ENCODE peak calls at places on chromosomes 12 and 14, in nine cellular contexts. One of them, this sample, is unnamed. For H3K4me1, the result is how much of the 10 kb centered on the place peaks cover.

GRCh38 chr14:99378782-99379214 is 101.9 kb downstream of the SETD3 start:
- DNase-seq in IMR-90: peak
- DNase-seq in Caco-2: no peak
- DNase-seq in stomach: no peak
- DNase-seq in thyroid gland: no peak
- DNase-seq in aorta: no peak
- DNase-seq in fibroblast of lung: peak
- DNase-seq in lower lobe of right lung: no peak
- DNase-seq in neural progenitor cell: no peak
- DNase-seq in this sample: no peak

GRCh38 chr14:103767306-103767894 is 51.8 kb downstream of the ZFYVE21 start:
- DNase-seq in lower lobe of right lung: no peak
- DNase-seq in stomach: no peak
- DNase-seq in fibroblast of lung: no peak
- DNase-seq in aorta: no peak
- DNase-seq in thyroid gland: no peak
- DNase-seq in Caco-2: no peak
- DNase-seq in neural progenitor cell: no peak
- DNase-seq in IMR-90: peak
- DNase-seq in this sample: no peak

GRCh38 chr12:62806893-62807292 is 128.1 kb downstream of the PPM1H start:
- DNase-seq in lower lobe of right lung: no peak
- DNase-seq in Caco-2: no peak
- DNase-seq in stomach: no peak
- DNase-seq in IMR-90: no peak
- DNase-seq in neural progenitor cell: no peak
- DNase-seq in aorta: no peak
- DNase-seq in fibroblast of lung: no peak
- DNase-seq in thyroid gland: no peak
- DNase-seq in this sample: no peak

GRCh38 chr12:5210179-5210917 is 166.7 kb downstream of the KCNA5 start:
- DNase-seq in fibroblast of lung: no peak
- DNase-seq in IMR-90: no peak
- DNase-seq in Caco-2: no peak
- DNase-seq in stomach: no peak
- DNase-seq in lower lobe of right lung: no peak
- DNase-seq in aorta: no peak
- DNase-seq in neural progenitor cell: no peak
- DNase-seq in thyroid gland: no peak
- DNase-seq in this sample: no peak

GRCh38 chr12:115898670-115899069 is 378.8 kb downstream of the MED13L start:
- DNase-seq in aorta: no peak
- DNase-seq in lower lobe of right lung: no peak
- DNase-seq in IMR-90: no peak
- DNase-seq in stomach: no peak
- DNase-seq in neural progenitor cell: no peak
- DNase-seq in Caco-2: peak
- DNase-seq in thyroid gland: no peak
- DNase-seq in fibroblast of lung: no peak
- DNase-seq in this sample: no peak

GRCh38 chr14:103126873-103127304 is 3.6 kb downstream of the TNFAIP2 start:
- DNase-seq in aorta: peak
- DNase-seq in thyroid gland: peak
- DNase-seq in stomach: peak
- DNase-seq in IMR-90: no peak
- DNase-seq in Caco-2: peak
- DNase-seq in neural progenitor cell: peak
- DNase-seq in lower lobe of right lung: peak
- DNase-seq in fibroblast of lung: no peak
- DNase-seq in this sample: no peak

GRCh38 chr14:49526101-49526500 is 60.1 kb downstream of the RPS29 start:
- DNase-seq in IMR-90: no peak
- DNase-seq in aorta: no peak
- DNase-seq in stomach: no peak
- DNase-seq in fibroblast of lung: no peak
- DNase-seq in thyroid gland: peak
- DNase-seq in Caco-2: no peak
- DNase-seq in lower lobe of right lung: no peak
- DNase-seq in neural progenitor cell: peak
- DNase-seq in this sample: no peak

GRCh38 chr12:18148961-18149360 is 59.0 kb upstream of the RERGL start:
- DNase-seq in thyroid gland: no peak
- DNase-seq in neural progenitor cell: no peak
- DNase-seq in aorta: no peak
- DNase-seq in stomach: no peak
- DNase-seq in fibroblast of lung: no peak
- DNase-seq in Caco-2: no peak
- DNase-seq in lower lobe of right lung: no peak
- DNase-seq in IMR-90: no peak
- DNase-seq in this sample: no peak

GRCh38 chr14:69848903-69849391 is 30.3 kb upstream of the SMOC1 start:
- DNase-seq in aorta: no peak
- DNase-seq in neural progenitor cell: no peak
- DNase-seq in IMR-90: no peak
- DNase-seq in Caco-2: no peak
- DNase-seq in stomach: no peak
- DNase-seq in fibroblast of lung: no peak
- DNase-seq in thyroid gland: no peak
- DNase-seq in lower lobe of right lung: no peak
- DNase-seq in this sample: no peak

GRCh38 chr12:121697093-121697698 is 15.4 kb upstream of the TMEM120B start:
- DNase-seq in fibroblast of lung: peak
- DNase-seq in Caco-2: peak
- DNase-seq in neural progenitor cell: peak
- DNase-seq in thyroid gland: no peak
- DNase-seq in lower lobe of right lung: no peak
- DNase-seq in IMR-90: peak
- DNase-seq in stomach: no peak
- DNase-seq in aorta: no peak
- DNase-seq in this sample: no peak

GRCh38 chr12:57096099-57096572 is 7.2 kb downstream of the NAB2 start:
- DNase-seq in lower lobe of right lung: no peak
- DNase-seq in thyroid gland: no peak
- DNase-seq in aorta: no peak
- DNase-seq in Caco-2: no peak
- DNase-seq in stomach: no peak
- DNase-seq in fibroblast of lung: no peak
- DNase-seq in IMR-90: no peak
- DNase-seq in neural progenitor cell: no peak
- DNase-seq in this sample: no peak

GRCh38 chr14:36520601-36521525 is 831 bp upstream of the NKX2-1 start:
- DNase-seq in aorta: no peak
- DNase-seq in IMR-90: peak
- DNase-seq in neural progenitor cell: peak
- DNase-seq in Caco-2: peak
- DNase-seq in lower lobe of right lung: peak
- DNase-seq in stomach: peak
- DNase-seq in thyroid gland: peak
- DNase-seq in fibroblast of lung: peak
- DNase-seq in this sample: no peak

GRCh38 chr12:26614217-26614616 is 218.8 kb downstream of the ITPR2 start:
- DNase-seq in IMR-90: peak
- DNase-seq in neural progenitor cell: peak
- DNase-seq in aorta: no peak
- DNase-seq in lower lobe of right lung: no peak
- DNase-seq in thyroid gland: peak
- DNase-seq in stomach: no peak
- DNase-seq in fibroblast of lung: peak
- DNase-seq in Caco-2: peak
- DNase-seq in this sample: no peak

GRCh38 chr12:104670439-104671406 is 214.0 kb downstream of the CHST11 start:
- DNase-seq in stomach: no peak
- DNase-seq in IMR-90: no peak
- DNase-seq in neural progenitor cell: no peak
- DNase-seq in fibroblast of lung: no peak
- DNase-seq in lower lobe of right lung: peak
- DNase-seq in aorta: peak
- DNase-seq in thyroid gland: peak
- DNase-seq in Caco-2: no peak
- DNase-seq in this sample: no peak

GRCh38 chr12:104668274-104668718 is 211.5 kb downstream of the CHST11 start:
- DNase-seq in lower lobe of right lung: peak
- DNase-seq in thyroid gland: peak
- DNase-seq in Caco-2: peak
- DNase-seq in stomach: no peak
- DNase-seq in fibroblast of lung: peak
- DNase-seq in neural progenitor cell: no peak
- DNase-seq in aorta: no peak
- DNase-seq in IMR-90: peak
- DNase-seq in this sample: no peak

GRCh38 chr12:104669851-104670337 is 213.1 kb downstream of the CHST11 start:
- DNase-seq in lower lobe of right lung: peak
- DNase-seq in neural progenitor cell: no peak
- DNase-seq in thyroid gland: peak
- DNase-seq in aorta: peak
- DNase-seq in fibroblast of lung: peak
- DNase-seq in stomach: peak
- DNase-seq in IMR-90: peak
- DNase-seq in Caco-2: no peak
- DNase-seq in this sample: peak

GRCh38 chr12:104667139-104667538 is 210.4 kb downstream of the CHST11 start:
- DNase-seq in stomach: no peak
- DNase-seq in fibroblast of lung: peak
- DNase-seq in thyroid gland: no peak
- DNase-seq in IMR-90: peak
- DNase-seq in aorta: no peak
- DNase-seq in Caco-2: no peak
- DNase-seq in neural progenitor cell: no peak
- DNase-seq in lower lobe of right lung: no peak
- DNase-seq in this sample: no peak

DNA sequence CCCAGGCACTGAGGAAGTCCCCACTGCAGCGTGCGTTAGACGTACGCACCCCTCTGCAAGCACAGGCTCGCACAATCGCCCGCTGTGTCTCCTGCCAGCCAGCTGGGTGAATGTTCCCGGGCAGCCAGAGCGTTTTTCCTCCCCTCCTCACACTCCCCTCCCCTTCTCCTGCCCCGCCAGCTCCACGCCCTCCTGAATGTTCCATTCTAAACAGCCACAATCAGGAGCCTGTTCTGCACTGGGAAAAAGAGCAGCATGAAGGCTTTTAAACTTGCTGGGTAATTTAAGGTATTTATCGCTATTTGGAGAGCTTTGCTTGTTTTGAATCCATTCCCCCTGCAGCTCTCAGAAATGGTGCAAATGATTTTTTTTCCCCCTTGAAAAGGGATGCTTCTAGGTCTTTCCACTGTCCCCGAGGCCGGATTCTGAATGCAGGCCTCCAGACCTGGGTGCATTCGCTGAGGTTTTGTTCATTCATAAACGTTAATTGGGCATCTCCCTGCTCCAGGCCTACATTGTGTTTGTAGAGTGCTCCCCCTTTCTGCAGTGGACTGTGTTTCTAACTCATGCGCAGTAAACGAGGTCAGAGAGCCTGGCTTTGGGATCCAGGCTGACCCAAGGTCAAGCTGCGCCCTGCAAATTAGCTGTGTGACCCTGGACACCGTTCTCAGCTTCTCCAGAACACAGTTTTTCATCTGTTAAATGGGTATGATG is 212.5 kb downstream of the CHST11 start:
- DNase-seq in aorta: peak
- DNase-seq in neural progenitor cell: peak
- DNase-seq in thyroid gland: peak
- DNase-seq in lower lobe of right lung: peak
- DNase-seq in Caco-2: no peak
- DNase-seq in fibroblast of lung: peak
- DNase-seq in stomach: peak
- DNase-seq in IMR-90: no peak
- DNase-seq in this sample: no peak
- H3K4me1 ChIP-seq in aorta: under half
- H3K4me1 ChIP-seq in neural progenitor cell: under half
- H3K4me1 ChIP-seq in thyroid gland: half or more
- H3K4me1 ChIP-seq in lower lobe of right lung: half or more
- H3K4me1 ChIP-seq in Caco-2: under half
- H3K4me1 ChIP-seq in fibroblast of lung: under half
- H3K4me1 ChIP-seq in stomach: half or more
- H3K4me1 ChIP-seq in IMR-90: under half
- H3K4me1 ChIP-seq in this sample: under half

DNA sequence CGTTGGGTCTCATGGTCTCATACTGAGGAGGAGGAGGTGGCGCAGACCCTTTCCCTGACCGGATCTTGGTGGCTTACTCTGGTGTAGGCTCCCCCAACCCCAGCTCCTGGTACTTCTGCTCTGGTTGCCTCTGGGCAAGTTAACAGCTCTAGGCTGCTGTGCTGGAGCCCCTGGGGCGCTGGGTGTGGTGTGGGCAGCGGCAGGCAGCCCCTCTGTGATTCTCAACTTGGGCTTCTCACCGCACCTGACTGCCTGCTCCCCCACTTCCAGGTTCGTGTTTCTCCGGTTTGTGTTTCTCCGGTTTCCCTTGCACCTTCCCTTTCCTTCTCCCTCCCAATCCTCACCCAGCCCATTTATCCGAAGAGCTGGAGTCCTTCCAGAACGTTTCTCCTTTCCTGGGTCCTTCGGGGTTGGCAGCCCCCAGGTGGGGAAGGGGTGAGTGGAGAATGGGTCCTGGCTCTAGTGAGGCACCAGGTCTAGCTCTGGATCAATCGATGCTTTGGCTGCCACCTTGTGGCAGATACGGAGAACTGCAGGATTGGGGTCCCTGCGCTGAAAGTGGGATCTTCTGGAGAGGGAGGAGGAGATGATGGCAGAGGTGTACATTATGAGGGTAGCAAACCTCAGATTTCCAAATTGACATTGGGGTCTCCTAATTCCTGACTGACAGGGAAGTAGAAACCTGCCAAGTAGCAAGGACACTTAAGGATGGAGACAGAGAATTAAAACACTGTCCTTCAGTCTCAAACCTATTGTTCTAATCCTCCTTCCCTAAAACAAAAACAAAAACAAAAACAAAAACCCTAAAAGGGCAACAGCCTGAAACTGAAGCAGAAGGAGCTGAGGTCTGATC is 8.3 kb downstream of the CISTR start:
- DNase-seq in fibroblast of lung: peak
- DNase-seq in IMR-90: peak
- DNase-seq in aorta: no peak
- DNase-seq in lower lobe of right lung: no peak
- DNase-seq in Caco-2: peak
- DNase-seq in neural progenitor cell: peak
- DNase-seq in stomach: peak
- DNase-seq in thyroid gland: peak
- DNase-seq in this sample: peak
- H3K4me3 ChIP-seq in fibroblast of lung: no peak
- H3K4me3 ChIP-seq in IMR-90: no peak
- H3K4me3 ChIP-seq in aorta: no peak
- H3K4me3 ChIP-seq in lower lobe of right lung: peak
- H3K4me3 ChIP-seq in Caco-2: no peak
- H3K4me3 ChIP-seq in neural progenitor cell: peak
- H3K4me3 ChIP-seq in stomach: peak
- H3K4me3 ChIP-seq in thyroid gland: no peak
- H3K4me3 ChIP-seq in this sample: no peak

GRCh38 chr12:111442301-111443045 is 36.8 kb downstream of the SH2B3 start:
- DNase-seq in thyroid gland: no peak
- DNase-seq in lower lobe of right lung: no peak
- DNase-seq in aorta: peak
- DNase-seq in Caco-2: no peak
- DNase-seq in neural progenitor cell: no peak
- DNase-seq in stomach: no peak
- DNase-seq in IMR-90: no peak
- DNase-seq in fibroblast of lung: no peak
- DNase-seq in this sample: no peak
- H3K4me1 ChIP-seq in thyroid gland: half or more
- H3K4me1 ChIP-seq in lower lobe of right lung: half or more
- H3K4me1 ChIP-seq in aorta: under half
- H3K4me1 ChIP-seq in Caco-2: under half
- H3K4me1 ChIP-seq in neural progenitor cell: under half
- H3K4me1 ChIP-seq in stomach: under half
- H3K4me1 ChIP-seq in IMR-90: under half
- H3K4me1 ChIP-seq in fibroblast of lung: under half
- H3K4me1 ChIP-seq in this sample: half or more

GRCh38 chr12:112126916-112127315 is 1.6 kb downstream of the TRAFD1 start:
- DNase-seq in thyroid gland: no peak
- DNase-seq in fibroblast of lung: peak
- DNase-seq in Caco-2: no peak
- DNase-seq in neural progenitor cell: no peak
- DNase-seq in lower lobe of right lung: no peak
- DNase-seq in IMR-90: peak
- DNase-seq in stomach: no peak
- DNase-seq in aorta: no peak
- DNase-seq in this sample: no peak
- H3K4me3 ChIP-seq in thyroid gland: no peak
- H3K4me3 ChIP-seq in fibroblast of lung: peak
- H3K4me3 ChIP-seq in Caco-2: no peak
- H3K4me3 ChIP-seq in neural progenitor cell: no peak
- H3K4me3 ChIP-seq in lower lobe of right lung: peak
- H3K4me3 ChIP-seq in IMR-90: peak
- H3K4me3 ChIP-seq in stomach: peak
- H3K4me3 ChIP-seq in aorta: no peak
- H3K4me3 ChIP-seq in this sample: peak